ENCODE peak calls at places on chromosomes 5 and 9, in five cellular contexts. One of them, this sample, is unnamed.
A peak's percentile ranks its signal among the peaks of the same experiment; 100 is the strongest.

GRCh38 chr5:172450861-172451695 is 3.2 kb downstream of the SH3PXD2B start:
- DNase-seq in mammary epithelial cell: no peak
- DNase-seq in neural progenitor cell: peak; percentile 60
- DNase-seq in endothelial cell of umbilical vein: peak; percentile 25
- DNase-seq in A549: peak; percentile 71
- DNase-seq in this sample: peak; percentile 75

GRCh38 chr9:126386088-126386487 is 59.5 kb downstream of the MVB12B start:
- DNase-seq in mammary epithelial cell: no peak
- DNase-seq in neural progenitor cell: peak; percentile 69
- DNase-seq in endothelial cell of umbilical vein: peak; percentile 49
- DNase-seq in A549: no peak
- DNase-seq in this sample: peak; percentile 62

GRCh38 chr5:139402561-139403158 is 1.2 kb downstream of the SPATA24 start:
- DNase-seq in mammary epithelial cell: peak; percentile 20
- DNase-seq in neural progenitor cell: peak; percentile 49
- DNase-seq in endothelial cell of umbilical vein: no peak
- DNase-seq in A549: peak; percentile 72
- DNase-seq in this sample: peak; percentile 80

GRCh38 chr5:171937351-171937750 is 69.1 kb downstream of the FBXW11 start:
- DNase-seq in mammary epithelial cell: no peak
- DNase-seq in neural progenitor cell: no peak
- DNase-seq in endothelial cell of umbilical vein: no peak
- DNase-seq in A549: no peak
- DNase-seq in this sample: no peak

GRCh38 chr9:101512116-101512515 is 21.5 kb upstream of the RNF20 start:
- DNase-seq in mammary epithelial cell: no peak
- DNase-seq in neural progenitor cell: no peak
- DNase-seq in endothelial cell of umbilical vein: no peak
- DNase-seq in A549: no peak
- DNase-seq in this sample: peak; percentile 39

GRCh38 chr5:14161825-14162556 is 18.8 kb downstream of the TRIO start:
- DNase-seq in mammary epithelial cell: no peak
- DNase-seq in neural progenitor cell: no peak
- DNase-seq in endothelial cell of umbilical vein: no peak
- DNase-seq in A549: no peak
- DNase-seq in this sample: no peak

GRCh38 chr9:85741112-85741874 is 461 bp downstream of the AGTPBP1 start:
- DNase-seq in mammary epithelial cell: peak; percentile 32
- DNase-seq in neural progenitor cell: peak; percentile 84
- DNase-seq in endothelial cell of umbilical vein: no peak
- DNase-seq in A549: peak; percentile 28
- DNase-seq in this sample: peak; percentile 80

GRCh38 chr5:169856571-169856970 is 123.7 kb downstream of the INSYN2B start:
- DNase-seq in mammary epithelial cell: peak; percentile 79
- DNase-seq in neural progenitor cell: no peak
- DNase-seq in endothelial cell of umbilical vein: peak; percentile 30
- DNase-seq in A549: peak; percentile 57
- DNase-seq in this sample: peak; percentile 74

GRCh38 chr5:68644971-68645370 is 429.4 kb downstream of the PIK3R1 start:
- DNase-seq in mammary epithelial cell: no peak
- DNase-seq in neural progenitor cell: no peak
- DNase-seq in endothelial cell of umbilical vein: no peak
- DNase-seq in A549: no peak
- DNase-seq in this sample: peak; percentile 11

GRCh38 chr5:138029501-138029900 is 3.4 kb downstream of the FAM13B start:
- DNase-seq in mammary epithelial cell: no peak
- DNase-seq in neural progenitor cell: no peak
- DNase-seq in endothelial cell of umbilical vein: no peak
- DNase-seq in A549: no peak
- DNase-seq in this sample: no peak

GRCh38 chr5:138978085-138978484 is 103.0 kb upstream of the LRRTM2 start:
- DNase-seq in mammary epithelial cell: no peak
- DNase-seq in neural progenitor cell: no peak
- DNase-seq in endothelial cell of umbilical vein: no peak
- DNase-seq in A549: no peak
- DNase-seq in this sample: peak; percentile 53

GRCh38 chr5:119016125-119016774 is 27.9 kb upstream of the DTWD2 start:
- DNase-seq in mammary epithelial cell: no peak
- DNase-seq in neural progenitor cell: no peak
- DNase-seq in endothelial cell of umbilical vein: no peak
- DNase-seq in A549: no peak
- DNase-seq in this sample: no peak

GRCh38 chr5:175444060-175444904 is at the start of gene DRD1:
- DNase-seq in mammary epithelial cell: peak; percentile 25
- DNase-seq in neural progenitor cell: peak; percentile 85
- DNase-seq in endothelial cell of umbilical vein: peak; percentile 20
- DNase-seq in A549: peak; percentile 70
- DNase-seq in this sample: peak; percentile 60

GRCh38 chr9:137176302-137177182 is 4.7 kb upstream of the TMEM210 start:
- DNase-seq in mammary epithelial cell: no peak
- DNase-seq in neural progenitor cell: peak; percentile 57
- DNase-seq in endothelial cell of umbilical vein: peak; percentile 20
- DNase-seq in A549: peak; percentile 91
- DNase-seq in this sample: peak; percentile 55

GRCh38 chr5:9557696-9558095 is 11.8 kb upstream of the SEMA5A start:
- DNase-seq in mammary epithelial cell: peak; percentile 65
- DNase-seq in neural progenitor cell: no peak
- DNase-seq in endothelial cell of umbilical vein: no peak
- DNase-seq in A549: no peak
- DNase-seq in this sample: no peak

GRCh38 chr9:77707696-77708095 is 59.6 kb upstream of the GNA14 start:
- DNase-seq in mammary epithelial cell: peak; percentile 92
- DNase-seq in neural progenitor cell: no peak
- DNase-seq in endothelial cell of umbilical vein: peak; percentile 96
- DNase-seq in A549: peak; percentile 47
- DNase-seq in this sample: peak; percentile 40

GRCh38 chr9:447230-448025 is 232.8 kb downstream of the DOCK8 start:
- DNase-seq in mammary epithelial cell: peak; percentile 97
- DNase-seq in neural progenitor cell: no peak
- DNase-seq in endothelial cell of umbilical vein: no peak
- DNase-seq in A549: peak; percentile 55
- DNase-seq in this sample: no peak

GRCh38 chr9:99811598-99812383 is 9.9 kb upstream of the NR4A3 start:
- DNase-seq in mammary epithelial cell: no peak
- DNase-seq in neural progenitor cell: no peak
- DNase-seq in endothelial cell of umbilical vein: no peak
- DNase-seq in A549: no peak
- DNase-seq in this sample: peak; percentile 49

GRCh38 chr9:103319979-103320378 is 324.8 kb downstream of the CYLC2 start:
- DNase-seq in mammary epithelial cell: no peak
- DNase-seq in neural progenitor cell: no peak
- DNase-seq in endothelial cell of umbilical vein: no peak
- DNase-seq in A549: no peak
- DNase-seq in this sample: peak; percentile 33

GRCh38 chr5:131514316-131515275 is 120.4 kb downstream of the RAPGEF6 start:
- DNase-seq in mammary epithelial cell: peak; percentile 44
- DNase-seq in neural progenitor cell: no peak
- DNase-seq in endothelial cell of umbilical vein: peak; percentile 85
- DNase-seq in A549: no peak
- DNase-seq in this sample: no peak

GRCh38 chr9:137077758-137078693 is 709 bp downstream of the UAP1L1 start:
- DNase-seq in mammary epithelial cell: no peak
- DNase-seq in neural progenitor cell: peak; percentile 44
- DNase-seq in endothelial cell of umbilical vein: peak; percentile 12
- DNase-seq in A549: no peak
- DNase-seq in this sample: no peak

GRCh38 chr9:105444130-105444529 is 3.7 kb upstream of the FSD1L start:
- DNase-seq in mammary epithelial cell: peak; percentile 61
- DNase-seq in neural progenitor cell: no peak
- DNase-seq in endothelial cell of umbilical vein: no peak
- DNase-seq in A549: no peak
- DNase-seq in this sample: no peak

GRCh38 chr9:97160255-97160654 is 121.3 kb upstream of the CTSV start:
- DNase-seq in mammary epithelial cell: no peak
- DNase-seq in neural progenitor cell: no peak
- DNase-seq in endothelial cell of umbilical vein: no peak
- DNase-seq in A549: no peak
- DNase-seq in this sample: no peak

GRCh38 chr5:73445708-73446630 is 2.6 kb downstream of the FOXD1 start:
- DNase-seq in mammary epithelial cell: no peak
- DNase-seq in neural progenitor cell: no peak
- DNase-seq in endothelial cell of umbilical vein: no peak
- DNase-seq in A549: no peak
- DNase-seq in this sample: no peak

GRCh38 chr9:91047529-91047928 is 245.9 kb downstream of the SYK start:
- DNase-seq in mammary epithelial cell: peak; percentile 17
- DNase-seq in neural progenitor cell: no peak
- DNase-seq in endothelial cell of umbilical vein: no peak
- DNase-seq in A549: no peak
- DNase-seq in this sample: no peak

GRCh38 chr5:3333105-3333504 is 262.5 kb upstream of the IRX1 start:
- DNase-seq in mammary epithelial cell: no peak
- DNase-seq in neural progenitor cell: no peak
- DNase-seq in endothelial cell of umbilical vein: no peak
- DNase-seq in A549: no peak
- DNase-seq in this sample: no peak

GRCh38 chr9:92931606-92932005 is 15.7 kb upstream of the FGD3 start:
- DNase-seq in mammary epithelial cell: no peak
- DNase-seq in neural progenitor cell: no peak
- DNase-seq in endothelial cell of umbilical vein: no peak
- DNase-seq in A549: no peak
- DNase-seq in this sample: no peak

DNA sequence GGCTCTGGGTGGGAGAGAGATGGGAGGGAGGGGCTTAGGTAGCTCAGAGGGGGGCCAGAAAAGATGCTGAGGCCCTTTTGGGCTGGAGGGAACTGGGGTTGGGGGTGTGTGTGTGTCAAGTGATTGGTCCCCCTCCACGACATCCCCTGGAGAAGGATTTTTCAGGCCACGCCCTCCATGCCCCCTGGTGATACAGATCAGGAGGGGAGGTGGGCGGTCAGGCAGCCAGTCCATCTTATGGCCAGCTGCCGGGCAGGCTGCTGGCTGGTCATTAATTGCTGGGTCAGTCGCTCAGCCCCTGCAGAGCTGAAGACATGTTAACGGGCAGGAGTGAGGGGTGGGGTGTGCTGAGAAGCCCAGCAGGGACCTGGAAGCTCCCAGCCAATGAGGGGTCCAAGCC is 19.4 kb downstream of the PDGFRB start:
- DNase-seq in mammary epithelial cell: no peak
- DNase-seq in neural progenitor cell: no peak
- DNase-seq in endothelial cell of umbilical vein: no peak
- DNase-seq in A549: no peak
- DNase-seq in this sample: no peak
- H3K4me2 ChIP-seq in mammary epithelial cell: no peak overlapping the region
- H3K4me2 ChIP-seq in neural progenitor cell: no peak overlapping the region
- H3K4me2 ChIP-seq in endothelial cell of umbilical vein: no peak overlapping the region
- H3K4me2 ChIP-seq in A549: no peak overlapping the region
- H3K4me2 ChIP-seq in this sample: no peak overlapping the region

GRCh38 chr9:110148384-110148783 is 59.6 kb downstream of the C9orf152 start:
- DNase-seq in mammary epithelial cell: peak; percentile 45
- DNase-seq in neural progenitor cell: no peak
- DNase-seq in endothelial cell of umbilical vein: no peak
- DNase-seq in A549: no peak
- DNase-seq in this sample: no peak
- H3K4me2 ChIP-seq in mammary epithelial cell: peak overlapping the region; percentile 79
- H3K4me2 ChIP-seq in neural progenitor cell: no peak overlapping the region
- H3K4me2 ChIP-seq in endothelial cell of umbilical vein: no peak overlapping the region
- H3K4me2 ChIP-seq in A549: no peak overlapping the region
- H3K4me2 ChIP-seq in this sample: no peak overlapping the region

GRCh38 chr9:22111871-22112247 is 102.8 kb upstream of the CDKN2B start:
- DNase-seq in mammary epithelial cell: peak; percentile 82
- DNase-seq in neural progenitor cell: no peak
- DNase-seq in endothelial cell of umbilical vein: peak; percentile 51
- DNase-seq in A549: no peak
- DNase-seq in this sample: no peak

GRCh38 chr9:22112870-22113846 is 104.1 kb upstream of the CDKN2B start:
- DNase-seq in mammary epithelial cell: no peak
- DNase-seq in neural progenitor cell: no peak
- DNase-seq in endothelial cell of umbilical vein: no peak
- DNase-seq in A549: no peak
- DNase-seq in this sample: no peak

GRCh38 chr9:22116751-22117150 is 107.6 kb upstream of the CDKN2B start:
- DNase-seq in mammary epithelial cell: no peak
- DNase-seq in neural progenitor cell: no peak
- DNase-seq in endothelial cell of umbilical vein: peak; percentile 58
- DNase-seq in A549: no peak
- DNase-seq in this sample: no peak

GRCh38 chr9:22117511-22118388 is 108.6 kb upstream of the CDKN2B start:
- DNase-seq in mammary epithelial cell: peak; percentile 73
- DNase-seq in neural progenitor cell: no peak
- DNase-seq in endothelial cell of umbilical vein: peak; percentile 97
- DNase-seq in A549: no peak
- DNase-seq in this sample: peak; percentile 70

DNA sequence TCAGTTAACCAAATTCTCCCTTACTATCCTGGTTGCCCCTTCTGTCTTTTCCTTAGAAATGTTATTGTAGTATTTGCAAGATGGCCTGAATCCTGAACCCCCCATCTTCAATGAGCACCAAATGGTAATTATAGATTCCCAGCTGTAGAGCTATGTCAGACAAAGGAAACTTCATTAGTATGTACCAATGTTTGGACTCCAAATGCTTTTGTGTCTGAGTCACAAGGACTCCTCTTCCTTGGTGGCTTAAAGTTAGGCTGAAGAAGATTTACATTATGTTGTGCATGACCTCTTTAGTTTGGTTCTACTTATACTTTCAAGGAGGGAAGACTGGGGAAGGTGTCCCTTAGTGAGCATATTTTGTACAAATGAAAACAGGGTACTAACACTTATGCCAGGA is 105.9 kb upstream of the CDKN2B start:
- DNase-seq in mammary epithelial cell: no peak
- DNase-seq in neural progenitor cell: no peak
- DNase-seq in endothelial cell of umbilical vein: no peak
- DNase-seq in A549: no peak
- DNase-seq in this sample: no peak
- H3K4me2 ChIP-seq in mammary epithelial cell: no peak overlapping the region
- H3K4me2 ChIP-seq in neural progenitor cell: no peak overlapping the region
- H3K4me2 ChIP-seq in endothelial cell of umbilical vein: no peak overlapping the region
- H3K4me2 ChIP-seq in A549: no peak overlapping the region
- H3K4me2 ChIP-seq in this sample: no peak overlapping the region

GRCh38 chr5:51987679-51988209 is 604.5 kb downstream of the ISL1 start:
- DNase-seq in mammary epithelial cell: no peak
- DNase-seq in neural progenitor cell: no peak
- DNase-seq in endothelial cell of umbilical vein: no peak
- DNase-seq in A549: no peak
- DNase-seq in this sample: no peak
- H3K4me2 ChIP-seq in mammary epithelial cell: no peak overlapping the region
- H3K4me2 ChIP-seq in neural progenitor cell: no peak overlapping the region
- H3K4me2 ChIP-seq in endothelial cell of umbilical vein: no peak overlapping the region
- H3K4me2 ChIP-seq in A549: no peak overlapping the region
- H3K4me2 ChIP-seq in this sample: no peak overlapping the region

GRCh38 chr5:30376848-30377247 is 816.6 kb upstream of the CDH6 start:
- DNase-seq in mammary epithelial cell: no peak
- DNase-seq in neural progenitor cell: no peak
- DNase-seq in endothelial cell of umbilical vein: no peak
- DNase-seq in A549: no peak
- DNase-seq in this sample: no peak
- H3K4me2 ChIP-seq in mammary epithelial cell: no peak overlapping the region
- H3K4me2 ChIP-seq in neural progenitor cell: no peak overlapping the region
- H3K4me2 ChIP-seq in endothelial cell of umbilical vein: no peak overlapping the region
- H3K4me2 ChIP-seq in A549: no peak overlapping the region
- H3K4me2 ChIP-seq in this sample: no peak overlapping the region

GRCh38 chr5:32475338-32476097 is 31.0 kb upstream of the ZFR start:
- DNase-seq in mammary epithelial cell: no peak
- DNase-seq in neural progenitor cell: peak; percentile 63
- DNase-seq in endothelial cell of umbilical vein: no peak
- DNase-seq in A549: no peak
- DNase-seq in this sample: peak; percentile 53
- H3K4me2 ChIP-seq in mammary epithelial cell: no peak overlapping the region
- H3K4me2 ChIP-seq in neural progenitor cell: no peak overlapping the region
- H3K4me2 ChIP-seq in endothelial cell of umbilical vein: no peak overlapping the region
- H3K4me2 ChIP-seq in A549: no peak overlapping the region
- H3K4me2 ChIP-seq in this sample: no peak overlapping the region